ENCODE peak calls at places on chromosome 10, in eight cellular contexts. H is vagina, I is Caco-2, Q is pancreas, W is Peyer's patch, U is left ventricle myocardium inferior, O is stomach, C is colonic mucosa. F is an unnamed sample.

GRCh38 chr10:84829121-84829520 is 500.7 kb downstream of the CCSER2 start:
- DNase-seq in H (no peak), I (no peak), Q (no peak), W (no peak), U (no peak), O (no peak), C (no peak), F (no peak)

GRCh38 chr10:132132391-132132841 is 54.3 kb upstream of the DPYSL4 start:
- DNase-seq in H (no peak), I (no peak), Q (peak; percentile 64), W (no peak), U (peak; percentile 8), O (no peak), C (no peak), F (no peak)

GRCh38 chr10:129853236-129853946 is 110.7 kb downstream of the EBF3 start:
- DNase-seq in H (no peak), I (no peak), Q (peak; percentile 6), W (no peak), U (no peak), O (no peak), C (no peak), F (peak; percentile 41)

GRCh38 chr10:124074471-124075109 is 18.8 kb downstream of the CHST15 start:
- DNase-seq in H (no peak), I (no peak), Q (no peak), W (no peak), U (peak; percentile 30), O (no peak), C (no peak), F (no peak)

GRCh38 chr10:24435374-24435773 is 226.4 kb downstream of the KIAA1217 start:
- DNase-seq in H (no peak), I (no peak), Q (no peak), W (no peak), U (no peak), O (no peak), C (no peak), F (no peak)

GRCh38 chr10:129912161-129912917 is 51.7 kb downstream of the EBF3 start:
- DNase-seq in H (no peak), I (no peak), Q (no peak), W (no peak), U (no peak), O (no peak), C (no peak), F (no peak)

GRCh38 chr10:53899463-53899862 is 901.6 kb downstream of the PCDH15 start:
- DNase-seq in H (no peak), I (no peak), Q (no peak), W (no peak), U (no peak), O (no peak), C (no peak), F (no peak)

GRCh38 chr10:130141878-130142277 is 5.7 kb downstream of the GLRX3 start:
- DNase-seq in H (no peak), I (no peak), Q (no peak), W (no peak), U (no peak), O (no peak), C (no peak), F (no peak)

GRCh38 chr10:16367899-16368298 is 68.9 kb upstream of the PTER start:
- DNase-seq in H (no peak), I (no peak), Q (no peak), W (no peak), U (no peak), O (no peak), C (no peak), F (no peak)

GRCh38 chr10:59887006-59887405 is 19.4 kb downstream of the CCDC6 start:
- DNase-seq in H (no peak), I (no peak), Q (no peak), W (no peak), U (no peak), O (no peak), C (no peak), F (no peak)

GRCh38 chr10:131857156-131858117 is 43.4 kb upstream of the PPP2R2D start:
- DNase-seq in H (no peak), I (peak; percentile 25), Q (no peak), W (peak; percentile 29), U (no peak), O (no peak), C (no peak), F (no peak)

GRCh38 chr10:2111936-2112335 is 374.6 kb upstream of the ADARB2 start:
- DNase-seq in H (no peak), I (peak; percentile 75), Q (no peak), W (no peak), U (no peak), O (no peak), C (no peak), F (peak; percentile 99)

GRCh38 chr10:128854965-128855364 is 612.1 kb upstream of the MGMT start:
- DNase-seq in H (no peak), I (no peak), Q (peak; percentile 82), W (no peak), U (peak; percentile 91), O (peak; percentile 86), C (peak; percentile 75), F (peak; percentile 18)

GRCh38 chr10:68856352-68856751 is 29.0 kb downstream of the STOX1 start:
- DNase-seq in H (no peak), I (no peak), Q (no peak), W (no peak), U (no peak), O (no peak), C (no peak), F (no peak)

GRCh38 chr10:122078965-122079401 is 90.0 kb downstream of the TACC2 start:
- DNase-seq in H (no peak), I (no peak), Q (no peak), W (no peak), U (peak; percentile 59), O (no peak), C (no peak), F (no peak)

GRCh38 chr10:58593008-58593407 is 80.3 kb downstream of the BICC1 start:
- DNase-seq in H (no peak), I (no peak), Q (no peak), W (no peak), U (no peak), O (no peak), C (no peak), F (no peak)
- TF ChIP-seq CTCF in H (no peak), I (no peak), Q (no peak), W (no peak), U (no peak), O (no peak), C (no peak), F (no peak)

GRCh38 chr10:88921194-88921593 is 31.4 kb downstream of the ACTA2 start:
- DNase-seq in H (no peak), I (no peak), Q (no peak), W (no peak), U (no peak), O (no peak), C (no peak), F (no peak)

GRCh38 chr10:88918506-88918905 is 34.1 kb downstream of the ACTA2 start:
- DNase-seq in H (no peak), I (no peak), Q (no peak), W (no peak), U (no peak), O (no peak), C (no peak), F (no peak)

GRCh38 chr10:88922041-88922440 is 30.5 kb downstream of the ACTA2 start:
- DNase-seq in H (no peak), I (no peak), Q (no peak), W (no peak), U (no peak), O (no peak), C (no peak), F (no peak)

GRCh38 chr10:88919041-88919440 is 33.5 kb downstream of the ACTA2 start:
- DNase-seq in H (no peak), I (no peak), Q (no peak), W (no peak), U (no peak), O (no peak), C (no peak), F (no peak)

GRCh38 chr10:88920198-88920597 is 32.4 kb downstream of the ACTA2 start:
- DNase-seq in H (no peak), I (no peak), Q (no peak), W (no peak), U (no peak), O (no peak), C (no peak), F (no peak)
- H3K36me3 ChIP-seq in H (no peaks in the 10 kb centered on the region), I (no peaks in the 10 kb centered on the region), Q (no peaks in the 10 kb centered on the region), W (no peaks in the 10 kb centered on the region), U (no peaks in the 10 kb centered on the region), O (peaks cover 6% of the 10 kb centered on the region), C (no peaks in the 10 kb centered on the region), F (no peaks in the 10 kb centered on the region)

DNA sequence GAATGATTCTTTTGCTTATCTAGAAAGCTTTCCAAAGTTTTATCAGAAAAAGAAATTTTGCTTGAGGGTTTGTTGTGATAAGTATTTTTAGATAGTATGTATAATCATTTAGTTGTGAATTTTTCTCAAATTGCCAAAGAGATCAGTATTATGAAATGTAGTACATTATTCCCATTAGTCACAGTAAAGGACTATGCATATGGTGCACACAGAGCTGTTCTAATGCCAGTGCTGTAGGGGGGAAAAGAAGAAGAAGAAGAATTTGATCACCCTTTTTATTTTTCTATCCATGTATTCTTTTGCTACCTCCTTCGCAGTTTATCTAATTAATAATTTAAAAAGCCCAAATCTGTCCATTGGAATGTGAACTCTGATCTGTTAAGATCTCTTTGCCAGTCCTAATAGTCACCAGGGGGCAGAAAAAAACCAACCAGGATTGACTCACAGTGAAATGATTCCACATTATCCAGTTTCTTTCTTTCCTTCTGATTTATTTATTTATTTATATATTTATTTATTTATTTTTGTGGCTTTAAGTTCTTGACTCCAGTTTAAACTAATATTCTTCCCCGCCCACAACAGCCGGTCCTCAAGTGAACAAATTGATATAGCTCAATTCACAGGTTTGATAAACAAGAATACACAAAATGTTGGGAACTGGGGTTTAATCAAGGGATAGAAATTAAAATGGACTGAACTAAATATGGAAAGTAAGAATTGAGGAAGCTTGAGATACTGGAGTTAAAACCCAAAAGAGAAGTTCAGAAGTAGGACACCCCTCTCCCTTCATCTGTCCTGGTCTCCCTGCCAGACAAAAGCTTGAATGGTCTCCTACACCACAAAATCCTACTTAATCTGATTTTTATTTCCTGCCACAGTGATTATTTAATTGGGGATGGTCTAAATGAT is 4.9 kb downstream of the RBM20 start:
- DNase-seq in H (no peak), I (no peak), Q (no peak), W (no peak), U (no peak), O (no peak), C (no peak), F (no peak)
- H3K27me3 ChIP-seq in H (peaks cover 6% of the 10 kb centered on the region), I (no peaks in the 10 kb centered on the region), Q (peaks cover 45% of the 10 kb centered on the region), W (peaks cover 16% of the 10 kb centered on the region), U (peaks cover 40% of the 10 kb centered on the region), O (peaks cover 5% of the 10 kb centered on the region), C (peaks cover 26% of the 10 kb centered on the region), F (peaks cover 3% of the 10 kb centered on the region)

GRCh38 chr10:77673515-77674140 is 36.0 kb upstream of the KCNMA1 start:
- DNase-seq in H (no peak), I (no peak), Q (no peak), W (no peak), U (no peak), O (no peak), C (no peak), F (no peak)

GRCh38 chr10:77673086-77673485 is 35.5 kb upstream of the KCNMA1 start:
- DNase-seq in H (no peak), I (no peak), Q (no peak), W (no peak), U (no peak), O (no peak), C (no peak), F (no peak)

GRCh38 chr10:77670817-77671443 is 33.3 kb upstream of the KCNMA1 start:
- DNase-seq in H (no peak), I (no peak), Q (no peak), W (no peak), U (no peak), O (no peak), C (no peak), F (no peak)

GRCh38 chr10:77669892-77670291 is 32.3 kb upstream of the KCNMA1 start:
- DNase-seq in H (no peak), I (no peak), Q (no peak), W (no peak), U (no peak), O (no peak), C (no peak), F (no peak)

GRCh38 chr10:77671594-77672252 is 34.1 kb upstream of the KCNMA1 start:
- DNase-seq in H (no peak), I (no peak), Q (no peak), W (no peak), U (no peak), O (no peak), C (no peak), F (no peak)
- TF ChIP-seq CTCF in H (no peak), I (no peak), Q (no peak), W (no peak), U (no peak), O (no peak), C (no peak), F (no peak)

F was measured in kidney epithelial cell.